ENCODE peak calls at places on chromosome 17, in seven cellular contexts. O is upper lobe of left lung, R is K562, A is HepG2, M is HCT116, N is Panc1, Q is GM12878. X is an unnamed sample. For H3K9me3, the result is how much of the 10 kb centered on the place peaks cover.

GRCh38 chr17:81459224-81459623 is 53.4 kb downstream of the ACTG1 start:
- ATAC-seq in Q (no peak), A (no peak), R (no peak), O (no peak), N (peak), M (no peak), X (peak)

GRCh38 chr17:52233176-52233575 is 74.7 kb upstream of the CA10 start:
- ATAC-seq in Q (no peak), R (no peak), N (no peak), M (no peak), O (no peak), A (no peak), X (no peak)

GRCh38 chr17:80415626-80416042 is 667 bp downstream of the ENDOV start:
- ATAC-seq in Q (no peak), N (peak), M (peak), R (peak), A (no peak), O (no peak), X (peak)

GRCh38 chr17:78664476-78665384 is 87.5 kb upstream of the DNAH17 start:
- ATAC-seq in Q (no peak), A (no peak), M (no peak), R (no peak), N (no peak), O (no peak), X (peak)

GRCh38 chr17:39173539-39174274 is 7.7 kb upstream of the ARL5C start:
- ATAC-seq in A (no peak), M (no peak), Q (no peak), O (no peak), R (no peak), N (peak), X (no peak)

GRCh38 chr17:76946772-76947135 is 78.5 kb downstream of the MGAT5B start:
- ATAC-seq in Q (no peak), N (peak), A (no peak), M (no peak), O (no peak), R (no peak), X (no peak)

GRCh38 chr17:67855504-67856324 is 30.4 kb downstream of the BPTF start:
- ATAC-seq in A (no peak), M (no peak), Q (peak), R (peak), O (no peak), N (no peak), X (no peak)

GRCh38 chr17:44546711-44547606 is 10.3 kb upstream of the FZD2 start:
- ATAC-seq in Q (no peak), A (no peak), M (no peak), O (no peak), R (peak), N (no peak), X (no peak)

GRCh38 chr17:49447603-49448325 is 33.1 kb upstream of the PHB1 start:
- ATAC-seq in R (no peak), Q (no peak), N (no peak), O (no peak), A (no peak), M (no peak), X (no peak)

GRCh38 chr17:76365256-76365903 is 11.7 kb upstream of the PRPSAP1 start:
- ATAC-seq in R (peak), M (peak), O (no peak), Q (no peak), A (peak), N (peak), X (no peak)

GRCh38 chr17:59361386-59361785 is 29.9 kb downstream of the YPEL2 start:
- ATAC-seq in N (no peak), A (no peak), O (no peak), R (no peak), M (no peak), Q (no peak), X (no peak)

GRCh38 chr17:41982026-41982989 is 15.7 kb downstream of the CNP start:
- ATAC-seq in A (no peak), R (no peak), N (no peak), M (no peak), O (no peak), Q (no peak), X (no peak)

GRCh38 chr17:82239401-82239925 is 10.6 kb downstream of the SLC16A3 start:
- ATAC-seq in N (no peak), R (no peak), O (no peak), Q (no peak), A (no peak), M (no peak), X (no peak)

GRCh38 chr17:78337244-78338109 is 22.4 kb downstream of the SOCS3 start:
- ATAC-seq in A (no peak), Q (peak), M (no peak), R (no peak), N (no peak), O (peak), X (no peak)

GRCh38 chr17:55717898-55718735 is 4.5 kb downstream of the TMEM100 start:
- ATAC-seq in O (peak), M (peak), A (peak), Q (peak), R (peak), N (peak), X (peak)

GRCh38 chr17:17018021-17018441 is 24.2 kb upstream of the MPRIP start:
- ATAC-seq in A (no peak), O (no peak), N (no peak), R (no peak), M (no peak), Q (no peak), X (no peak)

GRCh38 chr17:34740516-34740915 is 161.1 kb downstream of the TMEM132E start:
- ATAC-seq in R (no peak), O (no peak), A (no peak), N (no peak), M (no peak), Q (no peak), X (no peak)

GRCh38 chr17:13777003-13777402 is 175.3 kb upstream of the HS3ST3A1 start:
- ATAC-seq in M (no peak), N (no peak), Q (no peak), R (no peak), O (no peak), A (no peak), X (no peak)

GRCh38 chr17:78142113-78142861 is 3.9 kb upstream of the C17orf99 start:
- ATAC-seq in M (peak), A (no peak), R (no peak), Q (no peak), O (no peak), N (peak), X (no peak)

DNA sequence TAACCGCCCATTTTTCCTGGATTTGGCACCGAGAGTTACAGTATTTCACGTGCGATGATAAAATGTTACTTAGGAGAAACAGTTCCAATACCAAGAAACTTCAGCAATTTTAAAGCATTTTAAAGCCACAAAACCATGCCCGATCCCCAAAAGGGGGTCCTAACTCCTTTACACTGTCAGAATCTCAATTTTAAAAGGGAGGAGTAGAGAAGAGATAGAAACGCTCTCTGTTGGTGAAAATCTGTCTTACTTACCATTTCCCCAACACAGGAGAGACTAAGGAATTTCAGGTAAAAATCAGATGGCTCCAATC is 526 bp upstream of the RNASEK start:
- ATAC-seq in O (no peak), R (no peak), N (no peak), Q (no peak), A (no peak), M (no peak), X (no peak)
- H3K4me3 ChIP-seq in O (peak), R (peak), N (peak), Q (peak), A (peak), M (peak), X (peak)

DNA sequence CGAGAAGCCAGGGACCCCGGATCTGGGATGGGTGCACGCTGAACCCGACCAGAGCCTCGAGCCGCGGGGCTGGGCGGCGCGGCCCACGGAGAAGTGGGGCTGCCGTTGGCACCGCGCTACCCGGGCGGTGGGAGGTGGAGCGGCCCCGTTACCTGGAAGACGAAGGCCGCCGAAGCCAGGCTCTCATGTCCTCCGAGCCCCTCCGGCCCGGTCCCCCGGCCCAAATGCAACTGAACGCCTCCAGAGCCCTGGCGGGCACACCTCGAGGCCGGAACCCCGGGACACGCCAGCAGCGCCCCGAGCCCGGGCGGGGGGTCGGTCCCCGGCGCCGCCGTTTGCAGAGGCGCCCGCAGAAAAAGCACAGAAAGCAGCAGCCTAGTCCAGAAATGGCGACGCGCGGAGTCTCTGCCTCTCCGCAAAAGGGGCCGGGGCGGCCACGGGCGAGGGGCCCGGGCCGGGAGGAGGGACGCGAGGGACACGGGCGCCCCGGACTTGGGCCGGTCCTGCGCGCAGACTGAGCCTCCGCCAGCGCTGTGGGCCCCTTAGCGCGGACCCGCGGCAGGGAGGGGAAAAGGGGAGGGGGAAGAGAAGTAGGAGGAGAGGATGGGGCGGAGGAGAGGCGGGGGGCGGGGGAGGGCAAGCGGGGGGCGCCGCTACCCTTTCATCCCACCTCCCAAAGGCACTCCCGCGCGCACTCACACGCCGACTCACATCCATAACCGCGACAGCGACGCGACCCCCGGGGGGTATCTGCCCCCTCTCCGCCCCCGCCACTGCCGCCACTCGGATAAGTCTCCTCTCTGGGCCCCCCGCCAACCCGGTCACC is 1.4 kb downstream of the AXIN2 start:
- ATAC-seq in A (peak), R (no peak), N (peak), Q (peak), M (peak), O (no peak), X (no peak)
- TF ChIP-seq POLR2AphosphoS5 in A (peak), R (no peak), N (no peak), Q (no peak), M (no peak), O (no peak), X (no peak)

GRCh38 chr17:26809033-26809432 is 484.9 kb upstream of the WSB1 start:
- ATAC-seq in R (no peak), Q (no peak), N (no peak), M (no peak), O (no peak), A (no peak), X (no peak)
- H3K9me3 ChIP-seq in R (under half), Q (under half), N (under half), M (half or more), O (half or more), A (half or more), X (under half)

GRCh38 chr17:62062313-62062712 is 2.8 kb downstream of the MED13 start:
- ATAC-seq in M (no peak), O (no peak), A (no peak), N (no peak), R (no peak), Q (no peak), X (no peak)
- H3K4me3 ChIP-seq in M (no peak), O (peak), A (peak), N (peak), R (peak), Q (peak), X (peak)

GRCh38 chr17:28723159-28723835 is 2.7 kb downstream of the TLCD1 start:
- ATAC-seq in O (no peak), N (no peak), R (no peak), A (no peak), Q (no peak), M (no peak), X (no peak)

GRCh38 chr17:28726396-28726911 is 421 bp upstream of the TLCD1 start:
- ATAC-seq in O (peak), M (peak), A (peak), N (peak), Q (peak), R (peak), X (peak)

GRCh38 chr17:28725660-28726395 is at the start of gene TLCD1:
- ATAC-seq in R (peak), A (peak), O (peak), N (peak), Q (peak), M (peak), X (peak)

GRCh38 chr17:28725166-28725659 is 820 bp downstream of the TLCD1 start:
- ATAC-seq in Q (no peak), M (peak), O (no peak), A (peak), R (peak), N (peak), X (no peak)

DNA sequence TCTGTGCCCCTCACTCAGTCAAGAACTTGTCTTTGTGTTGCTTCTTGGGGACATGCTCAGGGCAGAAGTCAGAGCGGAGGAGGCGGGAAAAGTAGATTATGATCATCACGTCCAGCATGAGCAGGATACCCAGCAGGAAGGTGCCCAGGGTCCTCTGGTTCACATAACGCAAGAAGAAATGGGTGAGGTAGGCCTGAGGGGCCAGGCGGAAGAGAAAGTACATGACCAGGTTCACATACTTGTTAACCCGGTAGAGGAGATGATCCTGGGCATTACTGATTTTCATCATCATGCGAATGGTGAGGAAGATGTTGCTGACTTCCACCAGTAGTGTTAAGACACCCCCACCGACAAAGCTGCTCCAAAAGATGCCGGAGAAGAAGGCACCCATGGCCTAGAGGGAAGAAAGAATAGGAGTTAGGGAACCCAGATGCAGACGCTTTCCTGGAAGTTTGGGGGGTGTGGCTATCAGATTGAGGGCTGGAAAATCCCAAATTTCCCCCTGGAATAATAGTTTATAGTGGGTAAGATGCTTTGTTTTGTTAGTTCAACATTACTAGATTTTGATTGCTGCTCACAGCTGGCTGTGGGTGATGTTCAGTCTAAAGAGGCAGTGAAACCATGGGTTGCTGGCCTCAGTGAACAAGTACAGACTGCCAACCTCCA is 1.4 kb downstream of the TLCD1 start:
- ATAC-seq in R (no peak), A (no peak), M (no peak), N (no peak), O (no peak), Q (no peak), X (no peak)
- TF ChIP-seq POLR2AphosphoS5 in R (peak), A (no peak), M (no peak), N (no peak), O (no peak), Q (no peak), X (no peak)

DNA sequence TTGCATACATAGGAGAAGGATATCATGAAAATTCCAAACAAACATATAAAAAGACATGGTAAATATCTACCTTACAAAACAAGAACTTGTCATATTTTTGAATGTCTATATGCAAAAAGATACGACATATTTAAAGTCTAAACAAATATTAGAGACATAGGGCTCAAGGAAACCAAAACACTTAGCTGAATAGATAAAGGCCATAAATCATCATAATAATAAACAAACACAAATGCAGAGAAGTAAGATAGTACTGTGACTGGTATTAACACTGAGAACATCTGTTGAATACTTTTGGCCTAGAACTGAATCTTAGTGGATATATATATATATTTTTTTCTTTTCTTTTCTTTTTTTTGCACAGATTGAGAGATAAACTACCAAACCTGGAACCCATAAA is 435.8 kb downstream of the KCNJ18 start:
- ATAC-seq in N (no peak), A (no peak), M (no peak), Q (no peak), O (no peak), R (no peak), X (no peak)
- H3K9me3 ChIP-seq in N (under half), A (half or more), M (under half), Q (under half), O (under half), R (under half), X (under half)

GRCh38 chr17:57622327-57622885 is 122.7 kb downstream of the CCDC182 start:
- ATAC-seq in N (no peak), O (no peak), A (no peak), Q (no peak), M (no peak), R (no peak), X (no peak)
- H3K4me3 ChIP-seq in N (no peak), O (no peak), A (no peak), Q (peak), M (no peak), R (no peak), X (no peak)

DNA sequence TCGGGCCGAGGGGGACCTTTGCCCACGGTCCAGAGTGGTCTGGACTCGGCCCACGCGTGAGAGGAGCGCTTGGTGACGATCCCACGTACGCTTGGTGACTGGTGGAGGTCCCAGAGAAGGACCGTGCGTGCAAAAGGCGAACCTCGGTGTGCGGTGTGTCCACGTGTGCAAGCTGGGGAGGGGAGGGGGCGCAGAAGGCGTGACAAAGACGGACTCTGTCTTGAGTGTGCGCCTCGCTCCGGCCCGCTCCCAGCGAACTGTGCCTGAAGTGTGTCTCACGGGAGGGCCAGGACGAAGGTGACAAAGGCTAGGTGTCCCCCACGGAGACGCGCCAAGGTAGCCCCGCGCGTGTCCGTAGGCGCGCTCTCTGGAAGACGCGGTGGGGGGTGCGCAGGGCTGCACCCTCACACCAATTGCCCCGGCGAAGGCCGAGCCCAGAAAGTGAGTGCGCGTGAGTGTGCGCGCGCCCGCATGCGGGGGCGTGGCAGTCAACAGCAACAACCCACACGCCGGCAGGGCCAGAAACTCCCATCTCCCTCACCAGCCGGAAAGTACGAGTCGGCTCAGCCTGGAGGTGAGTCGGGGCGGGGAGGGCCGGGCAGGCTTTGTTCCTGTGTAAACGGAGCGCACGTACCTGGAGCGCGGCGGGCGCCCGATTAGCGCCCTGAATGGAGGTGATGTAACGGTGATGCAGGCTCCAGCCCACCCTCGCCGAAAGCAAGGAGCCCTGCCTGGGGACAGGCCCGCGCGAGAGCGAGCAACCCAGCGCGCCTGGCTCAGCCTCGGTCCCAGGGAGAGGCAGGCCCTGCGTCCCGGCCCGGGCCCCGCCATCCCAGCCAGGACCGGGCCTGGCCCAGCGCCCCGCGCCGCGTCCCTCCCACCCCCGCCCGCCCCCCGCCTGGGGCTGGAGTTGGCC is at the start of gene GPRC5C:
- ATAC-seq in R (peak), O (peak), N (peak), M (peak), A (peak), Q (peak), X (peak)
- TF ChIP-seq POLR2AphosphoS5 in R (no peak), O (no peak), N (peak), M (peak), A (peak), Q (no peak), X (no peak)

X was measured in gastroesophageal sphincter.